ENCODE peak calls at places on chromosomes 1 and 21, in eight cellular contexts. K, Y, U, A, Q, X, E and T are unnamed samples.

GRCh38 chr21:38888956-38889605 is 83.4 kb downstream of the ETS2 start:
- DNase-seq in K (no peak), Y (no peak), U (no peak), A (no peak), Q (no peak), X (no peak), E (no peak), T (no peak)

GRCh38 chr21:39141502-39141901 is 41.7 kb downstream of the PSMG1 start:
- DNase-seq in K (no peak), Y (no peak), U (no peak), A (no peak), Q (no peak), X (no peak), E (peak; percentile 57), T (no peak)

GRCh38 chr1:44806025-44806703 is 987 bp downstream of the DYNLT4 start:
- DNase-seq in K (no peak), Y (no peak), U (peak; percentile 9), A (no peak), Q (no peak), X (no peak), E (peak; percentile 31), T (no peak)

GRCh38 chr1:154666051-154666793 is 58.2 kb upstream of the ADAR start:
- DNase-seq in K (no peak), Y (no peak), U (no peak), A (no peak), Q (no peak), X (no peak), E (no peak), T (no peak)

GRCh38 chr1:20069932-20070331 is at the start of gene PLA2G5:
- DNase-seq in K (no peak), Y (peak; percentile 26), U (no peak), A (no peak), Q (no peak), X (no peak), E (no peak), T (no peak)

GRCh38 chr1:23405946-23406345 is 18.6 kb downstream of the TCEA3 start:
- DNase-seq in K (no peak), Y (no peak), U (no peak), A (no peak), Q (no peak), X (no peak), E (no peak), T (no peak)

GRCh38 chr1:215728206-215728605 is 161.1 kb downstream of the KCTD3 start:
- DNase-seq in K (no peak), Y (no peak), U (no peak), A (no peak), Q (no peak), X (no peak), E (no peak), T (no peak)

GRCh38 chr1:117318456-117318855 is 48.8 kb upstream of the MAN1A2 start:
- DNase-seq in K (no peak), Y (no peak), U (no peak), A (no peak), Q (no peak), X (no peak), E (no peak), T (no peak)

GRCh38 chr1:53938136-53938830 is 7.2 kb downstream of the IFT25 start:
- DNase-seq in K (peak; percentile 77), Y (no peak), U (no peak), A (no peak), Q (no peak), X (no peak), E (no peak), T (no peak)

GRCh38 chr1:179269071-179269470 is 24.5 kb upstream of the SOAT1 start:
- DNase-seq in K (no peak), Y (no peak), U (no peak), A (no peak), Q (no peak), X (no peak), E (no peak), T (no peak)

GRCh38 chr1:228487336-228488106 is at the start of gene RNF187:
- DNase-seq in K (peak; percentile 27), Y (peak; percentile 67), U (peak; percentile 88), A (no peak), Q (no peak), X (peak; percentile 91), E (peak; percentile 97), T (no peak)

GRCh38 chr21:42552407-42553336 is 39.0 kb downstream of the SLC37A1 start:
- DNase-seq in K (no peak), Y (no peak), U (no peak), A (no peak), Q (no peak), X (no peak), E (no peak), T (no peak)

GRCh38 chr1:96059276-96059675 is 662.3 kb upstream of the PTBP2 start:
- DNase-seq in K (no peak), Y (no peak), U (no peak), A (no peak), Q (no peak), X (no peak), E (peak; percentile 35), T (no peak)

GRCh38 chr1:27868556-27868931 is 3.8 kb upstream of the THEMIS2 start:
- DNase-seq in K (no peak), Y (no peak), U (no peak), A (no peak), Q (no peak), X (no peak), E (no peak), T (no peak)

GRCh38 chr1:67715819-67716218 is 30.8 kb downstream of the GADD45A start:
- DNase-seq in K (no peak), Y (no peak), U (no peak), A (no peak), Q (no peak), X (no peak), E (no peak), T (no peak)

GRCh38 chr1:97277891-97278662 is 556.5 kb downstream of the PTBP2 start:
- DNase-seq in K (peak; percentile 87), Y (no peak), U (no peak), A (no peak), Q (peak; percentile 84), X (no peak), E (no peak), T (no peak)

GRCh38 chr1:180937624-180938225 is 25.0 kb downstream of the KIAA1614 start:
- DNase-seq in K (no peak), Y (no peak), U (no peak), A (no peak), Q (no peak), X (no peak), E (no peak), T (no peak)

GRCh38 chr21:30434033-30434631 is 4.1 kb downstream of the KRTAP13-4 start:
- DNase-seq in K (peak; percentile 78), Y (peak; percentile 56), U (peak; percentile 48), A (peak; percentile 86), Q (no peak), X (peak; percentile 61), E (peak; percentile 33), T (peak; percentile 23)

GRCh38 chr1:54064244-54064643 is 10.8 kb downstream of the TCEANC2 start:
- DNase-seq in K (no peak), Y (no peak), U (no peak), A (no peak), Q (no peak), X (no peak), E (no peak), T (no peak)

GRCh38 chr1:2855206-2856075 is 53.9 kb upstream of the TTC34 start:
- DNase-seq in K (no peak), Y (no peak), U (no peak), A (no peak), Q (no peak), X (no peak), E (no peak), T (no peak)
- H3K4me2 ChIP-seq in K (no peak overlapping the region), Y (no peak overlapping the region), U (no peak overlapping the region), A (no peak overlapping the region), Q (no peak overlapping the region), X (no peak overlapping the region), E (no peak overlapping the region), T (no peak overlapping the region)

GRCh38 chr1:183575606-183576005 is 14.7 kb downstream of the NCF2 start:
- DNase-seq in K (no peak), Y (no peak), U (no peak), A (no peak), Q (no peak), X (no peak), E (no peak), T (no peak)
- TF ChIP-seq EZH2phosphoT487 in K (no peak), Y (no peak), U (no peak), A (no peak), Q (no peak), X (no peak), E (no peak), T (no peak)

DNA sequence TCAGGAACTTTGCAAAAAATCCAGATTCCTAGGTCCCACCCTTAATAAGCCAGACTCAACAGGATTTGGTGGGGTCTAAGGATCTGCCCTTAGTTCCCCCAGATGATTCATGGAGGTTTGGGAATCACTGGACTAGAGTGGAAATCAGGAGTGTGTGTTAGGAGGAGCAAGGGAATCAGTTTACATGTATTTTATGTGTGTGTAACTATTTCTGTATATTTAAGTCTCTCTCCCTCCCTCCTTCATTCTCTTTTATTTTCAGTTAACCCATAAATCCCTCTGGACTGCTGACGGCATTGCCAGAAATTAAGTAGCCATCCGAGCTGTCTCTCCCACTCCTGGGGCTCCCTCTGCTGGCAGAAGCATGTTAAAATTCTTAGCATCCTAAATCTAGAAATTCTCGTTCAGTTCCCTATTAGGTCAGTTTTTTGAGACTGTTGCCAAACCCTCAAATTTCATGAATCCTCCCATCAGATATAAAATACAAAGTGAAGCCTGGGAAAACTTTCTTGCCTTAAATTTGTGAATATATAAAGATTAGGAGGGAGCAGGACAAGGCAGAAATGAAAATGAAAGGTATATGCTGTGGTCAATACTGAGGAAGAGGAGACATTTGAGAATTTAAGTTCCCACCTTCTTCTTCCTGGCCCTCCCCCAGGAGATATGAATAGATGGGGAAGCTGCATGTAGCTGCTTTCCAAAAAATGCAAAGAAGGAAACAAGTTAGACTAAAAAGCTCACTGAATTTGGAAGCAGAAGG is 11.7 kb upstream of the HSD11B1 start:
- DNase-seq in K (peak; percentile 97), Y (peak; percentile 89), U (peak; percentile 88), A (peak; percentile 91), Q (peak; percentile 72), X (peak; percentile 82), E (peak; percentile 61), T (peak; percentile 63)
- TF ChIP-seq CTCF in K (peak; percentile 99), Y (peak; percentile 97), U (peak; percentile 94), A (peak; percentile 89), Q (peak; percentile 98), X (peak; percentile 94), E (peak; percentile 97), T (peak; percentile 96)

GRCh38 chr1:40732756-40733301 is 41.3 kb downstream of the NFYC start:
- DNase-seq in K (no peak), Y (no peak), U (no peak), A (no peak), Q (no peak), X (no peak), E (no peak), T (no peak)

GRCh38 chr1:40738831-40739230 is 44.8 kb upstream of the KCNQ4 start:
- DNase-seq in K (no peak), Y (no peak), U (no peak), A (no peak), Q (no peak), X (no peak), E (no peak), T (no peak)

GRCh38 chr1:40739455-40740008 is 44.1 kb upstream of the KCNQ4 start:
- DNase-seq in K (no peak), Y (no peak), U (no peak), A (no peak), Q (no peak), X (no peak), E (no peak), T (no peak)

GRCh38 chr1:40735234-40735633 is 43.7 kb downstream of the NFYC start:
- DNase-seq in K (no peak), Y (no peak), U (no peak), A (no peak), Q (no peak), X (no peak), E (no peak), T (no peak)

GRCh38 chr1:40736085-40736531 is 44.6 kb downstream of the NFYC start:
- DNase-seq in K (no peak), Y (peak; percentile 34), U (no peak), A (no peak), Q (no peak), X (no peak), E (peak; percentile 45), T (no peak)
- H3K4me2 ChIP-seq in K (no peak overlapping the region), Y (no peak overlapping the region), U (no peak overlapping the region), A (peak overlapping the region; percentile 22), Q (no peak overlapping the region), X (no peak overlapping the region), E (no peak overlapping the region), T (no peak overlapping the region)